ENCODE peak calls at places on chromosomes 11 and 22, in five cellular contexts. One of them, this sample, is unnamed.

GRCh38 chr11:117781650-117782049 is 15.4 kb downstream of the DSCAML1 start:
- DNase-seq in SJSA1: no peak
- DNase-seq in CD4-positive, CD25-positive, alpha-beta regulatory T cell: no peak
- DNase-seq in fibroblast of lung: no peak
- DNase-seq in neural progenitor cell: no peak
- DNase-seq in this sample: no peak

GRCh38 chr22:19739911-19740449 is 16.6 kb downstream of the GP1BB start:
- DNase-seq in fibroblast of lung: no peak
- DNase-seq in CD4-positive, CD25-positive, alpha-beta regulatory T cell: no peak
- DNase-seq in SJSA1: no peak
- DNase-seq in neural progenitor cell: no peak
- DNase-seq in this sample: peak; percentile 53

GRCh38 chr11:122746050-122746478 is 90.5 kb downstream of the UBASH3B start:
- DNase-seq in neural progenitor cell: no peak
- DNase-seq in CD4-positive, CD25-positive, alpha-beta regulatory T cell: peak; percentile 23
- DNase-seq in fibroblast of lung: no peak
- DNase-seq in SJSA1: no peak
- DNase-seq in this sample: no peak

GRCh38 chr22:41401781-41402648 is 20.3 kb downstream of the TEF start:
- DNase-seq in neural progenitor cell: peak; percentile 37
- DNase-seq in CD4-positive, CD25-positive, alpha-beta regulatory T cell: no peak
- DNase-seq in fibroblast of lung: peak; percentile 90
- DNase-seq in SJSA1: no peak
- DNase-seq in this sample: peak; percentile 54

GRCh38 chr11:122843281-122844150 is 5.2 kb downstream of the CRTAM start:
- DNase-seq in neural progenitor cell: no peak
- DNase-seq in fibroblast of lung: no peak
- DNase-seq in CD4-positive, CD25-positive, alpha-beta regulatory T cell: no peak
- DNase-seq in SJSA1: no peak
- DNase-seq in this sample: peak; percentile 85

GRCh38 chr11:1235615-1236315 is 12.9 kb downstream of the MUC5B start:
- DNase-seq in fibroblast of lung: no peak
- DNase-seq in neural progenitor cell: peak; percentile 17
- DNase-seq in SJSA1: no peak
- DNase-seq in CD4-positive, CD25-positive, alpha-beta regulatory T cell: no peak
- DNase-seq in this sample: no peak

GRCh38 chr11:13718394-13718793 is 49.9 kb downstream of the FAR1 start:
- DNase-seq in neural progenitor cell: no peak
- DNase-seq in CD4-positive, CD25-positive, alpha-beta regulatory T cell: no peak
- DNase-seq in SJSA1: no peak
- DNase-seq in fibroblast of lung: no peak
- DNase-seq in this sample: no peak

GRCh38 chr11:117832511-117832910 is 8.0 kb upstream of the FXYD2 start:
- DNase-seq in CD4-positive, CD25-positive, alpha-beta regulatory T cell: no peak
- DNase-seq in neural progenitor cell: no peak
- DNase-seq in SJSA1: no peak
- DNase-seq in fibroblast of lung: no peak
- DNase-seq in this sample: no peak

GRCh38 chr22:32904044-32904443 is 102.5 kb downstream of the TIMP3 start:
- DNase-seq in neural progenitor cell: peak; percentile 60
- DNase-seq in fibroblast of lung: peak; percentile 36
- DNase-seq in SJSA1: no peak
- DNase-seq in CD4-positive, CD25-positive, alpha-beta regulatory T cell: no peak
- DNase-seq in this sample: peak; percentile 57

GRCh38 chr11:122634507-122634906 is 21.0 kb upstream of the UBASH3B start:
- DNase-seq in SJSA1: no peak
- DNase-seq in fibroblast of lung: peak; percentile 75
- DNase-seq in neural progenitor cell: peak; percentile 11
- DNase-seq in CD4-positive, CD25-positive, alpha-beta regulatory T cell: no peak
- DNase-seq in this sample: peak; percentile 50

GRCh38 chr11:43021466-43021865 is 290.3 kb upstream of the API5 start:
- DNase-seq in SJSA1: no peak
- DNase-seq in fibroblast of lung: no peak
- DNase-seq in CD4-positive, CD25-positive, alpha-beta regulatory T cell: no peak
- DNase-seq in neural progenitor cell: peak; percentile 51
- DNase-seq in this sample: peak; percentile 8

GRCh38 chr11:120527111-120527748 is 15.7 kb downstream of the GRIK4 start:
- DNase-seq in SJSA1: no peak
- DNase-seq in fibroblast of lung: peak; percentile 53
- DNase-seq in neural progenitor cell: peak; percentile 74
- DNase-seq in CD4-positive, CD25-positive, alpha-beta regulatory T cell: no peak
- DNase-seq in this sample: peak; percentile 66

GRCh38 chr11:99068832-99069231 is 48.1 kb downstream of the CNTN5 start:
- DNase-seq in SJSA1: no peak
- DNase-seq in fibroblast of lung: no peak
- DNase-seq in neural progenitor cell: no peak
- DNase-seq in CD4-positive, CD25-positive, alpha-beta regulatory T cell: no peak
- DNase-seq in this sample: no peak

GRCh38 chr11:86483591-86484163 is 109.0 kb downstream of the CCDC81 start:
- DNase-seq in SJSA1: peak; percentile 53
- DNase-seq in fibroblast of lung: no peak
- DNase-seq in CD4-positive, CD25-positive, alpha-beta regulatory T cell: no peak
- DNase-seq in neural progenitor cell: no peak
- DNase-seq in this sample: no peak

GRCh38 chr11:117328414-117329010 is 858 bp downstream of the CEP164 start:
- DNase-seq in SJSA1: no peak
- DNase-seq in fibroblast of lung: peak; percentile 54
- DNase-seq in neural progenitor cell: peak; percentile 25
- DNase-seq in CD4-positive, CD25-positive, alpha-beta regulatory T cell: no peak
- DNase-seq in this sample: peak; percentile 44

GRCh38 chr11:94832604-94833238 is 64.6 kb downstream of the AMOTL1 start:
- DNase-seq in SJSA1: no peak
- DNase-seq in neural progenitor cell: no peak
- DNase-seq in CD4-positive, CD25-positive, alpha-beta regulatory T cell: no peak
- DNase-seq in fibroblast of lung: no peak
- DNase-seq in this sample: no peak

GRCh38 chr11:44799036-44799435 is 72.3 kb downstream of the TSPAN18 start:
- DNase-seq in SJSA1: no peak
- DNase-seq in neural progenitor cell: no peak
- DNase-seq in fibroblast of lung: no peak
- DNase-seq in CD4-positive, CD25-positive, alpha-beta regulatory T cell: no peak
- DNase-seq in this sample: no peak

GRCh38 chr11:101296896-101297295 is 167.3 kb upstream of the PGR start:
- DNase-seq in neural progenitor cell: no peak
- DNase-seq in fibroblast of lung: no peak
- DNase-seq in SJSA1: no peak
- DNase-seq in CD4-positive, CD25-positive, alpha-beta regulatory T cell: no peak
- DNase-seq in this sample: no peak

GRCh38 chr11:63747006-63747405 is 21.6 kb downstream of the ZFTA start:
- DNase-seq in fibroblast of lung: peak; percentile 73
- DNase-seq in SJSA1: no peak
- DNase-seq in CD4-positive, CD25-positive, alpha-beta regulatory T cell: no peak
- DNase-seq in neural progenitor cell: no peak
- DNase-seq in this sample: no peak

GRCh38 chr22:19419464-19420178 is 11.9 kb downstream of the HIRA start:
- DNase-seq in CD4-positive, CD25-positive, alpha-beta regulatory T cell: no peak
- DNase-seq in SJSA1: no peak
- DNase-seq in neural progenitor cell: no peak
- DNase-seq in fibroblast of lung: no peak
- DNase-seq in this sample: no peak

GRCh38 chr22:44245438-44245837 is 64.7 kb downstream of the PARVG start:
- DNase-seq in neural progenitor cell: no peak
- DNase-seq in CD4-positive, CD25-positive, alpha-beta regulatory T cell: no peak
- DNase-seq in fibroblast of lung: no peak
- DNase-seq in SJSA1: peak; percentile 31
- DNase-seq in this sample: no peak

GRCh38 chr22:19066531-19067271 is 55.5 kb downstream of the DGCR2 start:
- DNase-seq in CD4-positive, CD25-positive, alpha-beta regulatory T cell: no peak
- DNase-seq in fibroblast of lung: peak; percentile 58
- DNase-seq in SJSA1: no peak
- DNase-seq in neural progenitor cell: no peak
- DNase-seq in this sample: no peak

GRCh38 chr22:41204992-41205900 is at the start of gene L3MBTL2:
- DNase-seq in CD4-positive, CD25-positive, alpha-beta regulatory T cell: peak; percentile 99
- DNase-seq in SJSA1: peak; percentile 98
- DNase-seq in fibroblast of lung: peak; percentile 92
- DNase-seq in neural progenitor cell: peak; percentile 99
- DNase-seq in this sample: peak; percentile 97

GRCh38 chr11:8374716-8375115 is 111.0 kb upstream of the LMO1 start:
- DNase-seq in fibroblast of lung: no peak
- DNase-seq in neural progenitor cell: no peak
- DNase-seq in CD4-positive, CD25-positive, alpha-beta regulatory T cell: no peak
- DNase-seq in SJSA1: no peak
- DNase-seq in this sample: no peak

GRCh38 chr22:26185190-26185589 is 15.9 kb downstream of the SEZ6L start:
- DNase-seq in SJSA1: no peak
- DNase-seq in CD4-positive, CD25-positive, alpha-beta regulatory T cell: no peak
- DNase-seq in fibroblast of lung: no peak
- DNase-seq in neural progenitor cell: no peak
- DNase-seq in this sample: no peak

GRCh38 chr11:33894402-33894754 is 2.5 kb upstream of the LMO2 start:
- DNase-seq in fibroblast of lung: no peak
- DNase-seq in CD4-positive, CD25-positive, alpha-beta regulatory T cell: no peak
- DNase-seq in SJSA1: no peak
- DNase-seq in neural progenitor cell: no peak
- DNase-seq in this sample: no peak
- H3K27ac ChIP-seq in fibroblast of lung: no peak overlapping the region
- H3K27ac ChIP-seq in CD4-positive, CD25-positive, alpha-beta regulatory T cell: no peak overlapping the region
- H3K27ac ChIP-seq in SJSA1: no peak overlapping the region
- H3K27ac ChIP-seq in neural progenitor cell: no peak overlapping the region
- H3K27ac ChIP-seq in this sample: no peak overlapping the region

GRCh38 chr11:72220696-72221363 is 3.7 kb upstream of the INPPL1 start:
- DNase-seq in SJSA1: no peak
- DNase-seq in CD4-positive, CD25-positive, alpha-beta regulatory T cell: no peak
- DNase-seq in neural progenitor cell: no peak
- DNase-seq in fibroblast of lung: no peak
- DNase-seq in this sample: no peak
- H3K4me1 ChIP-seq in SJSA1: no peaks in the 10 kb centered on the region
- H3K4me1 ChIP-seq in CD4-positive, CD25-positive, alpha-beta regulatory T cell: peaks cover 24% of the 10 kb centered on the region
- H3K4me1 ChIP-seq in neural progenitor cell: peaks cover 4% of the 10 kb centered on the region
- H3K4me1 ChIP-seq in fibroblast of lung: peaks cover 8% of the 10 kb centered on the region
- H3K4me1 ChIP-seq in this sample: peaks cover 4% of the 10 kb centered on the region

DNA sequence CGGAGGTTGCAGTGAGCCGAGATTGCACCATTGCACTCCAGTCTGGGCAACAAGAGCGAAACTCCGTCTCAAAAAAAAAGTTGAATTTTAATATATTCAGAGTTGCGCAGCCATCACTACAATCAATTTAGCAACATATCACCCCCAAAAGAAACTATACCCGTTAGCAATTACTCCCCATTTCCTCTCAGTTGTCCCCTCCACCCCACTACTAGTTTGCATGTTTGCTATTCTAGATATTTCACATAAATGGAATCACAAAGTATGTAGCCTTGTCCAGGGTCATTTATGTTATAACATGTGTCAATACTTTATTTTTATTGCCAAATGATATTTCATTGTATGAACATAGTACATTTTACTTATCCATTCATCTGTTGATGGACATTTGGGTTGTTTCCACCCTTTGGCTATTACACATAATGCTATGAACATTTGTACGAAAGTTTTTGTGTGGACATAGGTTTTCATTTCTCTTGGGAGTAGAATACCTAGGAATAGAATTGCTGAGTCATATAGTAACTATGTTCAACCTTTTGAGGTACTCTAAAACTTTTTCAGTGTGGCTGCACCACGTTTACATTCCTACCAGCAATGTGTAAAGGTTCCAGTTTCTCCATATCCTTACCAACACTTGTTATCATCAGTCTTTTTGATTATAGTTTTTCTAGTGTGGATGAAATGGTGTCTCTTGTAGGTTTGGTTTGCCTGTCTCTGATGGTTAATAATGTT is 2.2 kb downstream of the ZNF143 start:
- DNase-seq in CD4-positive, CD25-positive, alpha-beta regulatory T cell: no peak
- DNase-seq in neural progenitor cell: no peak
- DNase-seq in fibroblast of lung: no peak
- DNase-seq in SJSA1: no peak
- DNase-seq in this sample: no peak
- H3K4me3 ChIP-seq in CD4-positive, CD25-positive, alpha-beta regulatory T cell: peak overlapping the region; percentile 20
- H3K4me3 ChIP-seq in neural progenitor cell: no peak overlapping the region
- H3K4me3 ChIP-seq in fibroblast of lung: no peak overlapping the region
- H3K4me3 ChIP-seq in SJSA1: no peak overlapping the region
- H3K4me3 ChIP-seq in this sample: no peak overlapping the region

GRCh38 chr11:102320166-102320565 is 2.9 kb downstream of the BIRC3 start:
- DNase-seq in CD4-positive, CD25-positive, alpha-beta regulatory T cell: no peak
- DNase-seq in fibroblast of lung: no peak
- DNase-seq in neural progenitor cell: no peak
- DNase-seq in SJSA1: no peak
- DNase-seq in this sample: no peak
- H3K27ac ChIP-seq in CD4-positive, CD25-positive, alpha-beta regulatory T cell: peak overlapping the region; percentile 98
- H3K27ac ChIP-seq in fibroblast of lung: no peak overlapping the region
- H3K27ac ChIP-seq in neural progenitor cell: no peak overlapping the region
- H3K27ac ChIP-seq in SJSA1: no peak overlapping the region
- H3K27ac ChIP-seq in this sample: no peak overlapping the region

GRCh38 chr11:69437876-69438205 is 43.6 kb upstream of the LINC01488 start:
- DNase-seq in neural progenitor cell: no peak
- DNase-seq in SJSA1: no peak
- DNase-seq in fibroblast of lung: no peak
- DNase-seq in CD4-positive, CD25-positive, alpha-beta regulatory T cell: no peak
- DNase-seq in this sample: no peak
- H3K4me1 ChIP-seq in neural progenitor cell: peaks cover 64% of the 10 kb centered on the region
- H3K4me1 ChIP-seq in SJSA1: peaks cover 47% of the 10 kb centered on the region
- H3K4me1 ChIP-seq in fibroblast of lung: peaks cover 9% of the 10 kb centered on the region
- H3K4me1 ChIP-seq in CD4-positive, CD25-positive, alpha-beta regulatory T cell: no peaks in the 10 kb centered on the region
- H3K4me1 ChIP-seq in this sample: peaks cover 66% of the 10 kb centered on the region

DNA sequence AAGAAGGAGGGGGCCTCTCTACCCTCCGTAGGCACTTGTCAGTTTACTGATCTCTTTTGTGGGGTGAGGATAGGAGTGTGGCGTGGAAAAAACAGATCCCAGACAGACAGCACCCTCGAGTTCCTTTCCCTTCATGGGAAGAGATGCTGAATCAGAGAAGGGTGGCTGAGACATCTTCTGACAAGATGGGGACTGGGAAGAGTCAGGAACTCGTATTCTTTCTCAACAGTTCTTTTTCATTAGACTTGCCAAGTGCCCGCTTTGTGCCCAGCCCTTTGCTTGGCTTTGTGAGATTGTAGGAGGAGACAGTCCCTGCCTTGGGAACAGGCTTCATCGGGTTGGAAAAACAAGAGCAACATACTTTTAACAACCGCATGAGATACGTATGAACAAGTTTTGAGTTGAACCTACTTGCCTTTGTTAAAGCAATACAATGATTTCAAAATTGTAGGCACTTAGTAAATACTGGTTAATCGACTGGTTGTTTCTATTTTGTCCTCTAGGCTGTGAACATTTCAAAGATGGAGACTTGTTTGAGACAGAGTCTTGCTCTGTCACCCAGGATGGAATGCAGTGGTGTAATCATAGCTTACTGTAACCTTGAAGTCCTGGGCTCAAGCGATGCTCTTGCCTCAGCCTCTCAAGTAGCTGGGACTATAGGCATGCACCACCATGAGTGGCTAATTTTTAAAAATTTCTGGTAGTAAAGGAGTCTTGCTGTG is 1.1 kb downstream of the RRM1 start:
- DNase-seq in fibroblast of lung: peak; percentile 62
- DNase-seq in CD4-positive, CD25-positive, alpha-beta regulatory T cell: no peak
- DNase-seq in SJSA1: no peak
- DNase-seq in neural progenitor cell: no peak
- DNase-seq in this sample: no peak
- H3K4me3 ChIP-seq in fibroblast of lung: peak overlapping the region; percentile 51
- H3K4me3 ChIP-seq in CD4-positive, CD25-positive, alpha-beta regulatory T cell: peak overlapping the region; percentile 93
- H3K4me3 ChIP-seq in SJSA1: peak overlapping the region; percentile 55
- H3K4me3 ChIP-seq in neural progenitor cell: peak overlapping the region; percentile 88
- H3K4me3 ChIP-seq in this sample: peak overlapping the region; percentile 81

DNA sequence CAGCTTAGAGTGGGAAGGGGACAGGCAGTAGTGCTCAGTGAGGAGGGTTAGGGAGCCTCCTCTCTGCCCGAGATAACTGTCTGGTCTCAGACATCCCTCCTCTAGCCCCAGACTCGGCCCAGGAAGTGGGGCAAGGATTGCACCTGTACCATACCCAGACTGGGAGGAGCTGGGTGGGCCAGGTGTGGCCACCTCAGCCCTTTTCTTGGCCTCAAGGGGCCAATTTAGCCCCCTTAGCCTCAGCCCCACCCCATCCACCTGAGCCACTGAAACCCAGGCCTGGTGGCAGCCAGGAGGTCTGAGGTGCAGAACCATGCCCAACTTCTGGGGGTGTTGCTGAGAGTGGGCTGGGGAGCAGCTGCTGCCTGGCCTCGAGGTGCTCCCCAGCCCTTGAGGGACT is 6.5 kb downstream of the RELT start:
- DNase-seq in neural progenitor cell: no peak
- DNase-seq in fibroblast of lung: no peak
- DNase-seq in SJSA1: no peak
- DNase-seq in CD4-positive, CD25-positive, alpha-beta regulatory T cell: no peak
- DNase-seq in this sample: no peak
- H3K27ac ChIP-seq in neural progenitor cell: no peak overlapping the region
- H3K27ac ChIP-seq in fibroblast of lung: no peak overlapping the region
- H3K27ac ChIP-seq in SJSA1: no peak overlapping the region
- H3K27ac ChIP-seq in CD4-positive, CD25-positive, alpha-beta regulatory T cell: no peak overlapping the region
- H3K27ac ChIP-seq in this sample: no peak overlapping the region

This sample was measured in SJCRH30.